ENCODE peak calls at places on chromosomes 12 and 14, in eight cellular contexts. M is heart right ventricle; A is cardiac muscle cell; T is body of pancreas; W is CD8-positive, alpha-beta memory T cell; P is BE2C; O is aorta; C is A549. U is an unnamed sample.

GRCh38 chr12:25311501-25311900 is 60.8 kb upstream of the KRAS start:
- DNase-seq in M (no peak), A (no peak), T (no peak), W (no peak), P (no peak), O (no peak), C (no peak), U (no peak)

GRCh38 chr14:85197976-85198375 is 332.0 kb upstream of the FLRT2 start:
- DNase-seq in M (no peak), A (no peak), T (no peak), W (no peak), P (no peak), O (no peak), C (no peak), U (no peak)

GRCh38 chr12:41361791-41362190 is 173.7 kb downstream of the PDZRN4 start:
- DNase-seq in M (no peak), A (no peak), T (no peak), W (no peak), P (no peak), O (no peak), C (no peak), U (no peak)

GRCh38 chr12:100555722-100556121 is 17.8 kb upstream of the GAS2L3 start:
- DNase-seq in M (peak; percentile 22), A (no peak), T (no peak), W (no peak), P (no peak), O (no peak), C (no peak), U (no peak)

GRCh38 chr14:75999511-76000190 is 14.1 kb downstream of the IFT43 start:
- DNase-seq in M (no peak), A (peak; percentile 32), T (no peak), W (no peak), P (no peak), O (no peak), C (no peak), U (no peak)

GRCh38 chr12:12975322-12976077 is 23.5 kb upstream of the GPRC5D start:
- DNase-seq in M (no peak), A (peak; percentile 60), T (peak; percentile 14), W (no peak), P (peak; percentile 23), O (no peak), C (peak; percentile 64), U (no peak)

GRCh38 chr14:92880851-92881250 is 42.1 kb upstream of the CHGA start:
- DNase-seq in M (no peak), A (peak; percentile 43), T (peak; percentile 62), W (no peak), P (peak; percentile 76), O (no peak), C (peak; percentile 37), U (no peak)

GRCh38 chr12:62446741-62447452 is 19.7 kb upstream of the MON2 start:
- DNase-seq in M (no peak), A (no peak), T (no peak), W (no peak), P (no peak), O (no peak), C (no peak), U (no peak)

GRCh38 chr14:29861996-29862395 is 65.7 kb downstream of the PRKD1 start:
- DNase-seq in M (no peak), A (no peak), T (no peak), W (no peak), P (no peak), O (no peak), C (no peak), U (no peak)

GRCh38 chr14:100641274-100641860 is 54.1 kb upstream of the BEGAIN start:
- DNase-seq in M (no peak), A (no peak), T (peak; percentile 56), W (no peak), P (peak; percentile 46), O (no peak), C (no peak), U (no peak)

GRCh38 chr12:88600272-88600671 is 20.0 kb upstream of the KITLG start:
- DNase-seq in M (no peak), A (no peak), T (no peak), W (no peak), P (no peak), O (no peak), C (peak; percentile 14), U (no peak)

GRCh38 chr14:50798048-50798421 is 32.9 kb downstream of the NIN start:
- DNase-seq in M (no peak), A (no peak), T (no peak), W (no peak), P (no peak), O (no peak), C (no peak), U (no peak)

GRCh38 chr12:50665170-50665569 is 98.7 kb upstream of the ATF1 start:
- DNase-seq in M (no peak), A (no peak), T (no peak), W (no peak), P (no peak), O (no peak), C (no peak), U (no peak)

GRCh38 chr12:71164877-71165197 is 7.0 kb upstream of the TSPAN8 start:
- DNase-seq in M (no peak), A (no peak), T (no peak), W (no peak), P (no peak), O (no peak), C (no peak), U (no peak)

DNA sequence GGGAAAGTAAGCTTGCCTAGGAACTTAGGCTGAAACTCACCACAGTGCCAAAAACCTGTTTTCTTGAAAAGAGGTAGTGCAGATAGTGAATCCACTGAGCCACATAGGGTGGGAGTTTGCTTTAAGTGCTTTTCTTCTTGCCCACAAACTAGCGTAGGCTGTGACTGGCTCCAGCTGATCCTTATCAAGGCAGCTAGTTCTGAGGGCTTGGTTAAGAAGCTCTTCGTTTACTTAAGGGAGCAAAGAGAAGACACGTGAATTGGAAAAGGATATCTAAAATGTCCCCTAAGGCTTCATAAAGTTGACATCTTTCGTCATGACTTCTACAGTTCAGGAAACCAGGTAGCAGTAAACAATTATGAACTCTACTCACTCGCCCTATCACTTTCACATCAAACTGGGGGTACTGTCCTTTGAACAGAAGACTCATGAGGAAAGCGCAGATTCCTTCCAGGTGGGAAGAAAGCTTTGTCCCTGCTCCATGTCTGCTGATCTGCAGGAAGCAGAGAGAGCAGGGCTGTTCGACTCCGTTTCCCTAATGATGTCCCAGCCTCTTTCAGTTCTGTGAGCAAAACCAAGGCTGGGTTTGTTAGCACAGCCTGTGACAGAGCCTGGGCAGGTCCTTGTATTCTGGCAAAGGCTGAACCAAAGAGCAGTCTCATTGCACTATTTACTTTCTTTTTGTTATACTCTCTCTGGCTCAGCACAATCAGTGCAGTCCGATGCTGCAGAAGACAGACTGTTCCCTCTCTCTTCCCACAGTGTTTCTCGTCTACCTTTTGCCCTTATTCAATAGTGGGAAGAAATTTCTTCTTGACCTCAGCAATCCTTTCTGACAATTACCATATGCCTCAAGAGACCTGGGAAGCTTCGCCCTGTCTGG is 93.5 kb upstream of the ETV6 start:
- DNase-seq in M (no peak), A (no peak), T (peak; percentile 47), W (no peak), P (no peak), O (no peak), C (no peak), U (no peak)
- H3K4me3 ChIP-seq in M (peak overlapping the region; percentile 12), A (no peak overlapping the region), T (no peak overlapping the region), W (peak overlapping the region; percentile 23), P (no peak overlapping the region), O (peak overlapping the region; percentile 79), C (no peak overlapping the region), U (no peak overlapping the region)

DNA sequence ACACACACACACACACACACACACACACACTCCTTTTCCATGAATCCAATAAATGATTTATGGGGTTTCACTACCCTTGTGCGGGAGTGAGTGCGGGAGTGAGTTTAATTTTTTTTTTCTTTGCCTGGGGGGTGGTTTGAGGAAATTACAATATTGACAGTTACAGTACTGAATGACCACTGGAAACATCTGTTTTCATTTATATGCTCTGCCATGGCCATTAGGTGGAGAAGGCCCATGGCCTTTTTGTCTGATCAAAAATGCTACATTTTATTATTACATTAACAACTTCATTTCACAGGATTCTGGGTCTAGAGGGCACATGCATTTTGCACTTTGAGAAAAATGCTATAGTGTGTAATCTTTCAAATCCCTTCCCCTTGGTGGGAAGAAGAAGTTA is 5.9 kb downstream of the TBX3 start:
- DNase-seq in M (no peak), A (no peak), T (no peak), W (no peak), P (no peak), O (no peak), C (no peak), U (no peak)
- H3K4me1 ChIP-seq in M (peaks cover 12% of the 10 kb centered on the region), A (peaks cover 46% of the 10 kb centered on the region), T (peaks cover 4% of the 10 kb centered on the region), W (no peaks in the 10 kb centered on the region), P (peaks cover 23% of the 10 kb centered on the region), O (no peaks in the 10 kb centered on the region), C (peaks cover 13% of the 10 kb centered on the region), U (peaks cover 3% of the 10 kb centered on the region)

GRCh38 chr12:108635997-108636808 is 2.5 kb upstream of the SELPLG start:
- DNase-seq in M (no peak), A (no peak), T (no peak), W (no peak), P (no peak), O (no peak), C (no peak), U (no peak)

GRCh38 chr12:108637631-108638030 is 3.9 kb upstream of the SELPLG start:
- DNase-seq in M (no peak), A (no peak), T (no peak), W (no peak), P (no peak), O (no peak), C (no peak), U (no peak)

GRCh38 chr12:108637222-108637621 is 3.5 kb upstream of the SELPLG start:
- DNase-seq in M (no peak), A (no peak), T (no peak), W (no peak), P (no peak), O (no peak), C (no peak), U (no peak)

GRCh38 chr12:108638997-108639822 is 5.5 kb upstream of the SELPLG start:
- DNase-seq in M (no peak), A (no peak), T (no peak), W (no peak), P (no peak), O (no peak), C (no peak), U (no peak)

GRCh38 chr12:108638141-108638823 is 4.6 kb upstream of the SELPLG start:
- DNase-seq in M (peak; percentile 57), A (no peak), T (no peak), W (no peak), P (no peak), O (no peak), C (no peak), U (no peak)
- H3K4me3 ChIP-seq in M (no peak overlapping the region), A (no peak overlapping the region), T (no peak overlapping the region), W (no peak overlapping the region), P (no peak overlapping the region), O (no peak overlapping the region), C (no peak overlapping the region), U (no peak overlapping the region)

DNA sequence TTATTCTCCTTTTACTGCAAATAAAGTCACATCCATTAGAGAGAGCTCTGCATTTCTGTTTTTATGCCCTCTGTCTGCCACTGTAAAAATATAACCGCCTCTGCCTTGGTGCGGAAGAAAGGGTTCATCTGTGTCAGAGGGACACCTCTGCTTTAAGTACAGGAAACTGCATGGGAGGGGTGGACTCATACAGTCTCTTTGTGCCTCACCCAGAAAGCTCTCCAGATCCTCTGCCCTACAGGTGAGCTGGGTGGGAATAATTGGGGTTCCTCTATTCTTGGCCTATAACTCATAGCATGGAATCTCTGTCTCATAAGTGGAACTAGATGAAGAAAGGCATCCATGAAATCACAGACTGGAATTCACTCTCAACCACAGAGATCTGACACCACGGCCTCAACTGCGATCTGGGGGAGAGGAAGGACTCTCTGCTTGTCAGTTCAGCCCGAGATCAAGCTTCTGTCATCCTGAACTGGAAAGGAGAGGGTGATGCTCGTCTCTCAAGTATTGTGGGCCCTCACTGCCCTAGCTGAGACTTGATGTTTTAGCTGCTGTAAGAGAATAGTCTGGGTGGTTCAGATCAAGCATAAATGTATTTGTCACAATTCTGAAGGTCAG is 702.3 kb downstream of the TMEM121 start:
- DNase-seq in M (no peak), A (no peak), T (no peak), W (no peak), P (no peak), O (no peak), C (no peak), U (no peak)
- H3K4me1 ChIP-seq in M (no peaks in the 10 kb centered on the region), A (no peaks in the 10 kb centered on the region), T (no peaks in the 10 kb centered on the region), W (peaks cover 39% of the 10 kb centered on the region), P (no peaks in the 10 kb centered on the region), O (no peaks in the 10 kb centered on the region), C (no peaks in the 10 kb centered on the region), U (no peaks in the 10 kb centered on the region)

U was measured in lung.